ENCODE peak calls at places on chromosomes 1 and 21, in seven cellular contexts. N is kidney, B is adrenal gland, E is colonic mucosa, K is fibroblast of lung, U is IMR-90, L is right lobe of liver. Z is an unnamed sample. For H3K9me3, the result is how much of the 10 kb centered on the place peaks cover.

GRCh38 chr1:238485062-238485905 is 594.6 kb upstream of the ZP4 start:
- DNase-seq in N (peak), B (no peak), E (no peak), K (peak), U (peak), L (no peak), Z (peak)

GRCh38 chr1:207962716-207963428 is 51.9 kb upstream of the CD34 start:
- DNase-seq in N (peak), B (peak), E (peak), K (peak), U (no peak), L (peak), Z (peak)

GRCh38 chr21:36499578-36500471 is 19.9 kb upstream of the CLDN14 start:
- DNase-seq in N (peak), B (peak), E (peak), K (peak), U (no peak), L (peak), Z (no peak)

GRCh38 chr1:192554904-192555303 is 20.7 kb upstream of the RGS1 start:
- DNase-seq in N (no peak), B (no peak), E (no peak), K (no peak), U (no peak), L (no peak), Z (no peak)

GRCh38 chr1:11615109-11615508 is 39.1 kb downstream of the FBXO2 start:
- DNase-seq in N (no peak), B (no peak), E (no peak), K (no peak), U (no peak), L (no peak), Z (no peak)

GRCh38 chr1:86756062-86756406 is 51.7 kb downstream of the SH3GLB1 start:
- DNase-seq in N (no peak), B (no peak), E (no peak), K (no peak), U (no peak), L (no peak), Z (no peak)

GRCh38 chr1:71086331-71086730 is 5.5 kb upstream of the ZRANB2 start:
- DNase-seq in N (no peak), B (no peak), E (no peak), K (peak), U (peak), L (no peak), Z (no peak)

GRCh38 chr1:57951390-57951789 is 527.5 kb upstream of the DAB1 start:
- DNase-seq in N (no peak), B (no peak), E (no peak), K (no peak), U (no peak), L (no peak), Z (no peak)

GRCh38 chr1:60102691-60103090 is 29.1 kb upstream of the C1orf87 start:
- DNase-seq in N (no peak), B (no peak), E (no peak), K (peak), U (no peak), L (no peak), Z (no peak)

GRCh38 chr1:167077868-167078210 is 12.3 kb downstream of the GPA33 start:
- DNase-seq in N (no peak), B (no peak), E (no peak), K (no peak), U (no peak), L (no peak), Z (no peak)

GRCh38 chr21:43686811-43687565 is 27.6 kb downstream of the RRP1B start:
- DNase-seq in N (no peak), B (no peak), E (no peak), K (no peak), U (no peak), L (no peak), Z (no peak)

GRCh38 chr1:161017756-161018630 is 3.0 kb downstream of the F11R start:
- DNase-seq in N (no peak), B (no peak), E (no peak), K (no peak), U (no peak), L (no peak), Z (no peak)

GRCh38 chr1:81876901-81877750 is 76.4 kb downstream of the ADGRL2 start:
- DNase-seq in N (no peak), B (no peak), E (no peak), K (peak), U (peak), L (no peak), Z (no peak)

GRCh38 chr1:32138965-32139364 is 31.1 kb downstream of the KPNA6 start:
- DNase-seq in N (no peak), B (no peak), E (no peak), K (peak), U (peak), L (no peak), Z (no peak)

GRCh38 chr21:33811147-33812024 is 104.2 kb downstream of the ATP5PO start:
- DNase-seq in N (no peak), B (no peak), E (no peak), K (no peak), U (no peak), L (no peak), Z (no peak)

GRCh38 chr1:7010534-7011200 is 225.4 kb downstream of the CAMTA1 start:
- DNase-seq in N (no peak), B (no peak), E (no peak), K (no peak), U (no peak), L (no peak), Z (no peak)

GRCh38 chr21:9763807-9764206 is 757.6 kb upstream of the TPTE start:
- DNase-seq in N (no peak), B (no peak), E (no peak), K (no peak), U (no peak), L (no peak), Z (no peak)

GRCh38 chr21:9763306-9763705 is 758.1 kb upstream of the TPTE start:
- DNase-seq in N (no peak), B (no peak), E (no peak), K (no peak), U (no peak), L (no peak), Z (no peak)

GRCh38 chr21:9772348-9772672 is 749.1 kb upstream of the TPTE start:
- DNase-seq in N (no peak), B (no peak), E (no peak), K (no peak), U (no peak), L (no peak), Z (no peak)

GRCh38 chr21:9767592-9768375 is 753.6 kb upstream of the TPTE start:
- DNase-seq in N (peak), B (no peak), E (no peak), K (no peak), U (no peak), L (peak), Z (peak)
- H3K9me3 ChIP-seq in N (under half), B (under half), E (under half), K (under half), U (half or more), L (under half), Z (under half)

GRCh38 chr1:223733898-223734852 is 21.8 kb downstream of the CAPN2 start:
- DNase-seq in N (no peak), B (peak), E (no peak), K (no peak), U (no peak), L (no peak), Z (peak)
- H3K9me3 ChIP-seq in N (under half), B (under half), E (under half), K (under half), U (under half), L (under half), Z (under half)

GRCh38 chr1:2911391-2912178 is 109.7 kb upstream of the ACTRT2 start:
- DNase-seq in N (no peak), B (no peak), E (no peak), K (no peak), U (no peak), L (no peak), Z (no peak)
- H3K9me3 ChIP-seq in N (under half), B (under half), E (under half), K (under half), U (half or more), L (under half), Z (under half)

GRCh38 chr1:228297822-228298221 is 90.0 kb downstream of the OBSCN start:
- DNase-seq in N (no peak), B (no peak), E (no peak), K (no peak), U (no peak), L (no peak), Z (no peak)

GRCh38 chr1:228298471-228298870 is 90.6 kb downstream of the OBSCN start:
- DNase-seq in N (no peak), B (no peak), E (no peak), K (no peak), U (no peak), L (no peak), Z (no peak)

GRCh38 chr1:228302086-228302485 is 94.2 kb downstream of the OBSCN start:
- DNase-seq in N (no peak), B (no peak), E (no peak), K (no peak), U (no peak), L (no peak), Z (no peak)

GRCh38 chr1:228299211-228299610 is 91.4 kb downstream of the OBSCN start:
- DNase-seq in N (no peak), B (no peak), E (no peak), K (no peak), U (no peak), L (no peak), Z (no peak)

GRCh38 chr1:228299901-228300300 is 92.1 kb downstream of the OBSCN start:
- DNase-seq in N (peak), B (no peak), E (no peak), K (no peak), U (no peak), L (no peak), Z (no peak)
- H3K9me3 ChIP-seq in N (under half), B (under half), E (under half), K (under half), U (under half), L (under half), Z (under half)